ENCODE peak calls at places on chromosomes 3 and 15, in four cellular contexts. P, V, F and C are unnamed samples.

GRCh38 chr3:13708871-13709595 is 160.1 kb downstream of the FBLN2 start:
- DNase-seq in P (no peak), V (no peak), F (no peak), C (no peak)

GRCh38 chr3:46907271-46907670 is 29.8 kb downstream of the PTH1R start:
- DNase-seq in P (no peak), F (no peak), V (no peak), C (no peak)

GRCh38 chr15:66883322-66883911 is 181.4 kb downstream of the SMAD6 start:
- DNase-seq in P (peak), V (peak), F (peak), C (peak)

GRCh38 chr3:120348981-120349818 is at the start of gene LRRC58:
- DNase-seq in F (peak), V (peak), P (peak), C (peak)

GRCh38 chr3:70990723-70991122 is 592.8 kb downstream of the FOXP1 start:
- DNase-seq in P (peak), V (no peak), F (peak), C (no peak)

GRCh38 chr15:59203026-59203425 is 3.6 kb upstream of the LDHAL6B start:
- DNase-seq in F (no peak), V (no peak), P (no peak), C (no peak)

GRCh38 chr3:85603378-85603777 is 644.6 kb downstream of the CADM2 start:
- DNase-seq in V (no peak), F (no peak), P (no peak), C (no peak)

GRCh38 chr3:119195911-119196310 is 22.5 kb downstream of the UPK1B start:
- DNase-seq in V (no peak), F (peak), P (peak), C (no peak)

GRCh38 chr3:10646531-10647335 is 141.3 kb upstream of the ATP2B2 start:
- DNase-seq in V (no peak), F (no peak), P (no peak), C (no peak)

GRCh38 chr3:171458056-171458856 is 1.9 kb downstream of the TNIK start:
- DNase-seq in F (peak), V (peak), P (no peak), C (no peak)

GRCh38 chr3:153835540-153835939 is 285.6 kb upstream of the ARHGEF26 start:
- DNase-seq in F (no peak), V (no peak), P (no peak), C (no peak)

GRCh38 chr3:139204756-139205155 is 139.1 kb upstream of the MRPS22 start:
- DNase-seq in P (no peak), F (peak), V (no peak), C (no peak)

GRCh38 chr15:42355291-42355690 is 4.0 kb upstream of the CAPN3 start:
- DNase-seq in P (no peak), V (no peak), F (no peak), C (no peak)

GRCh38 chr3:13788522-13789424 is 91.1 kb downstream of the WNT7A start:
- DNase-seq in F (peak), V (no peak), P (no peak), C (no peak)

GRCh38 chr3:38563070-38563901 is 67.1 kb downstream of the EXOG start:
- DNase-seq in P (no peak), F (no peak), V (no peak), C (no peak)

GRCh38 chr15:58332676-58333400 is 99.0 kb upstream of the LIPC start:
- DNase-seq in P (peak), F (peak), V (no peak), C (no peak)

GRCh38 chr3:9817437-9817836 is 7.4 kb downstream of the TTLL3 start:
- DNase-seq in P (no peak), F (peak), V (no peak), C (no peak)

GRCh38 chr15:51499379-51499976 is 123.1 kb downstream of the DMXL2 start:
- DNase-seq in F (peak), V (peak), P (peak), C (no peak)

GRCh38 chr15:78457101-78457500 is 19.1 kb downstream of the IREB2 start:
- DNase-seq in P (peak), V (peak), F (peak), C (no peak)

GRCh38 chr15:50753463-50753862 is 12.0 kb downstream of the SPPL2A start:
- DNase-seq in F (no peak), P (peak), V (no peak), C (no peak)

GRCh38 chr3:120726784-120727183 is 15.5 kb downstream of the RABL3 start:
- DNase-seq in P (peak), F (peak), V (no peak), C (no peak)

GRCh38 chr3:50242778-50243551 is 7.0 kb downstream of the GNAI2 start:
- DNase-seq in F (peak), P (peak), V (peak), C (no peak)
- H3K9ac ChIP-seq in F (peak), P (peak), V (peak), C (no peak)

GRCh38 chr15:70856177-70856883 is 2.4 kb upstream of the LARP6 start:
- DNase-seq in V (no peak), F (peak), P (no peak), C (no peak)
- H3K9ac ChIP-seq in V (peak), F (peak), P (peak), C (peak)

GRCh38 chr15:91670108-91670507 is 183.4 kb upstream of the SLCO3A1 start:
- DNase-seq in F (no peak), V (no peak), P (no peak), C (no peak)
- H3K9ac ChIP-seq in F (no peak), V (no peak), P (no peak), C (no peak)

DNA sequence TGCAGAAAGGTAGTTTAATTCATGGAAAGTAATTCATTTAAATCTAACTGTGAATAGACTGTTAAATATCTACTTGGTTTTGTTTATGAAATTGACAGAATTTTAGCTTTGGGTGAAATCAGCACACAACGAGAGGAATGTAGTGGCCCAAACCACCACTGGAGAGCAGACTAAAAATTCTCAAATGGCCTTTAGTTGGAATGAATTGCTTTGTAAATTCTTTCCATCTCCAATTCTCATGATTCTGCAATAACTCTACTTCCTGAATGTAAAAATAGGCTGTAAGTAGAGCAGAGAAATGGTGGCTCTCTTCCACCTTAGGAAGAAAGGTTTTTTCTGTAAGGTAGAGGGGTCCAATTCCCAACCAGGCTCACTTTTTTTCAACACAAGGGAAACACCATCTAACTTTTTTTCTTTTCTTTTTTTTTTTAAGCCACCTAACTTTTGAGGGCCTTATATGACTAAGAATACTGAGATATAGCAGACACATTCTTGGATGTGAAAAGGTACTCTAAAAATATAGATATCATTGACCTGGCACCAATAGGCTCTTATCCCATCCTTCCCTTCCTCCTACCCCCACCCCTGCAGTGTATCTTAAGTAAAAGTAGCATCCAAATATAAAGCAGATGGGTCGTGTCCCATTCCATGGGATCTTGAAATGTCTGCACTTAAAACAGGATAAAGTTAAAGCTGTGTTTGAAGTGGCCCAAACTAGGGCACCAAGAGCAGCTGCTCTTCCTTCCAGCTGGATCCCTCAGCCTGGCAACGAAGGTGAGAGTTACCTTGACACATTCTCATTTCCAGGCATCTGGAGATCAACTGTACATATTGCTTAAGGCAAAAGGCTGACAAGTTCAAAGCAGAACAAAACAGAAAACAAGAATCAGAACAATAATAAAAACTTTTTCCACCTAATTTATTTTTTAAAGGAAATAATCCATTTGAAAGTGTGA is 194.1 kb downstream of the TPRG1 start:
- DNase-seq in P (peak), F (peak), V (no peak), C (no peak)
- H3K9ac ChIP-seq in P (no peak), F (no peak), V (no peak), C (peak)

GRCh38 chr3:39592729-39593128 is 125.2 kb downstream of the MOBP start:
- DNase-seq in V (peak), P (no peak), F (no peak), C (no peak)

GRCh38 chr3:39592306-39592705 is 124.8 kb downstream of the MOBP start:
- DNase-seq in P (no peak), V (no peak), F (peak), C (no peak)

GRCh38 chr3:39590776-39591175 is 123.3 kb downstream of the MOBP start:
- DNase-seq in F (no peak), V (no peak), P (no peak), C (no peak)

DNA sequence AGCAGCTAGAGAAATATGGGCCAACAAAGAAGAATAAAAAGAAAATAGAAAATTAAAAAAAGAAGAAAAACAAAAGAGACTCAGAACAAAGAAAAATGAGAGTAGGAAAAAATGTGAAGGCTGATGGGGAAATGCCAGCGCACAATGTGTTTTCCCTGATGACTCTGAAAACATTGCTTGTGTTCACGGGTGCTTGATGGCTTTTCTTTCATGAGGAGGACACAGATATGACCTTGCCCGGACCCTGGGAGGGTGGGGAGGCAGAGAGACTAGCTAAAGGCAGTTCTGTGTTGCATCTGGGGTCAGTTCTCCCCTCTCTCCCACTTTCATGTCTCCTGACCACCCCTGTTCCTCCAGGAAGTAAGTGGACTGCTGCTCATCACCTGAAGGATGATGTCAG is 125.9 kb downstream of the MOBP start:
- DNase-seq in V (peak), F (no peak), P (no peak), C (no peak)
- H3K9ac ChIP-seq in V (no peak), F (no peak), P (no peak), C (no peak)

DNA sequence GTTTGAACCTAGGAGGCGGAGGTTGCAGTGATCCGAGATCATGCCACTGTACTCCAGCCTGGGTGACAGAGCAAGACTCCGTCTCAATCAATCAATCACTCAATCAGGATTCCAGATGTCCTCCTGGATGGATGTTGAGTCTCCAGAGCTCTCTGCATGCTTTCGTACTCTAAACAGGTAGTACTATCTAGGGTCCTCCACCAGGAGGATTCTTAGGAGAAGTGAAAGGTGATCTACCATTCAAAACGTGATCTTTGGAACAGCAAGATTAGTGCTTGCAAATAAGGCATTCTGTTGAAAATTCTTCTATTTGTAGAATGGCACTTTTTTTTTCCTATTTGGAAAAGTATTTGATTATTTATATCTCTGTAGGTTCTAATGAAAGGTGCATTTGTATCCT is 34.3 kb downstream of the CNOT10 start:
- DNase-seq in V (no peak), P (no peak), F (no peak), C (no peak)
- H3K9ac ChIP-seq in V (no peak), P (no peak), F (no peak), C (no peak)

DNA sequence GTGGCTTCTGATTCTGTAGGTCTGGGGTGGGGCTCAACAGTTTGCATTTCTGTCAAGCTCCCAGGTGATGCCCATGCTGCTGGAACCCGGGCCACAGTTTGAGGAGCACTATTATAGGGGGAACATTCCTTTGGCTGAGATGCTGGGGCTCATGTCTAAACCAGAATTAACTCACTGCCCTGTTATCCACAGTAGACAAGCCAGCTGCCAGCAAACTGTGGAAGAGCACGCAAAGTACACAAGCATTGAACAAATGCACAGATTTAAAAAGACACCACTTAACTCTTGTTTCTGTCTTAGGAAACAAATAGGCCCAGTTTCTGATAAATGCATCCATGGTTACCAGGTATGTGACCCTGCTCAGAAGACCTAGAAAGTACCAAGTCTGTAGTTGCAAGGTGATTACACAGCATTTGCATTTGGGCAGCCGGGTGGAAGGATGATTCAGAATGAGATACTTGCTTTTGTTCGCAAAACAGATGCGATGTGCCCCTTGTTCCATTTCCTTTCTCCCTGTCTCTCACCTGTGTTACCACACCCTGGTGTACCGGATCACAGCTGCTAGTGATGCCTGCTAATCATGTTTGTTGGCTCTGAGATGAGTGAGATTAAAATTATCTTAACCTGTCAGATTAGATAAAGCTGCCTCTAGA is 12.4 kb downstream of the GYG1 start:
- DNase-seq in F (no peak), P (no peak), V (no peak), C (no peak)
- H3K9ac ChIP-seq in F (no peak), P (no peak), V (no peak), C (no peak)

GRCh38 chr15:90851945-90852344 is 16.4 kb upstream of the FURIN start:
- DNase-seq in V (no peak), F (no peak), P (no peak), C (no peak)
- H3K9ac ChIP-seq in V (no peak), F (no peak), P (no peak), C (no peak)

DNA sequence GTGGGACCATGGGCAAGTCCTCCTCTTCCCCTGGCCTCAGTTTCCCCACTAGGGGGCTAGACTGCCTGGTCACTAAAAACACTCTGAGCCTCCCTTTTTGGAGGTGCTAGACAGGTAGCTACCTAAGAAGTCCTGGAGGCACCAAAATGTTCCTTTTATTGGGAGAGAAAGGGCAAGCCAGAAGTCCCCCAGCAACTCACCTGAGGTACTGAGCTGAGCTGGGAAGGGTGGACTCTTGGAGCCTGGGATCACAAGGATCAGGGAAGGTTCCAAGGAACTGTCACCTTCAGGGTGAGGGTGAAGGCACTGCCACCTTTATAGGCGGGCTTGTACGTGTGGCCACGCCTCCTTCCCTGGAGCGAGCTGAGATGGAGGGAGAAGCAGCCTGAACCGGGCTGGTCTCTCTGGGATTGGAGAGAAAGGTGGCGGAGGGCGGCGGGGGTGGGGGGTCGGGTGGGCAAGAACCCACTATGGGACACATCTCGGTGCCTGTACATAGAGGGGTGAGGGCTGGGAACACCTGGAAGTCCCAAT is at the start of gene CYP1A1:
- DNase-seq in F (peak), P (no peak), V (no peak), C (no peak)
- H3K9ac ChIP-seq in F (peak), P (peak), V (peak), C (no peak)

GRCh38 chr3:158105710-158106438 is at the start of gene SHOX2:
- DNase-seq in P (no peak), F (peak), V (no peak), C (no peak)
- H3K9ac ChIP-seq in P (no peak), F (peak), V (no peak), C (peak)